ENCODE peak calls at places on chromosomes 1 and 21, in six cellular contexts. F is right lobe of liver; Q is naive thymus-derived CD4-positive, alpha-beta T cell; G is heart right ventricle; L is BE2C; V is ascending aorta. O is an unnamed sample.

GRCh38 chr1:205523891-205524793 is 19.7 kb downstream of the CDK18 start:
- DNase-seq in F (peak; percentile 68), Q (peak; percentile 60), G (peak; percentile 80), L (peak; percentile 85), V (peak; percentile 79), O (peak; percentile 87)

GRCh38 chr1:145926706-145927072 is 595 bp downstream of the RBM8A start:
- DNase-seq in F (no peak), Q (no peak), G (no peak), L (no peak), V (no peak), O (peak; percentile 38)

GRCh38 chr1:110607663-110608230 is 1.6 kb upstream of the KCNA2 start:
- DNase-seq in F (no peak), Q (no peak), G (no peak), L (no peak), V (peak; percentile 62), O (no peak)

GRCh38 chr1:234756066-234756783 is 146.2 kb upstream of the IRF2BP2 start:
- DNase-seq in F (no peak), Q (no peak), G (no peak), L (no peak), V (no peak), O (no peak)

GRCh38 chr1:218705391-218705790 is 360.3 kb downstream of the TGFB2 start:
- DNase-seq in F (no peak), Q (no peak), G (no peak), L (no peak), V (no peak), O (no peak)

GRCh38 chr1:208179303-208179702 is 64.9 kb downstream of the PLXNA2 start:
- DNase-seq in F (no peak), Q (no peak), G (no peak), L (peak; percentile 27), V (no peak), O (no peak)

GRCh38 chr1:31932491-31933316 is 5.5 kb downstream of the PTP4A2 start:
- DNase-seq in F (no peak), Q (no peak), G (no peak), L (no peak), V (no peak), O (no peak)

GRCh38 chr21:31294691-31295090 is 49.4 kb downstream of the TIAM1 start:
- DNase-seq in F (no peak), Q (no peak), G (no peak), L (no peak), V (no peak), O (no peak)

GRCh38 chr1:173190101-173190895 is 16.8 kb downstream of the TNFSF4 start:
- DNase-seq in F (peak; percentile 85), Q (no peak), G (peak; percentile 66), L (peak; percentile 56), V (peak; percentile 92), O (no peak)

GRCh38 chr1:155250633-155251449 is 4.4 kb downstream of the ENTREP3 start:
- DNase-seq in F (peak; percentile 94), Q (peak; percentile 90), G (peak; percentile 95), L (peak; percentile 98), V (peak; percentile 96), O (peak; percentile 93)

GRCh38 chr1:89600792-89601191 is 32.1 kb upstream of the LRRC8C start:
- DNase-seq in F (no peak), Q (no peak), G (no peak), L (no peak), V (no peak), O (no peak)

GRCh38 chr1:232378266-232379041 is 251.5 kb downstream of the SIPA1L2 start:
- DNase-seq in F (no peak), Q (no peak), G (peak; percentile 28), L (no peak), V (no peak), O (no peak)

GRCh38 chr1:223010552-223011229 is 132.4 kb downstream of the TLR5 start:
- DNase-seq in F (no peak), Q (no peak), G (no peak), L (no peak), V (no peak), O (no peak)

GRCh38 chr1:59041878-59042277 is 255.0 kb upstream of the FGGY start:
- DNase-seq in F (no peak), Q (no peak), G (no peak), L (no peak), V (no peak), O (no peak)

GRCh38 chr1:196271212-196271947 is 336.9 kb downstream of the KCNT2 start:
- DNase-seq in F (no peak), Q (no peak), G (no peak), L (no peak), V (no peak), O (no peak)

GRCh38 chr21:23812485-23812884 is 1794.8 kb downstream of the MRPL39 start:
- DNase-seq in F (no peak), Q (no peak), G (no peak), L (no peak), V (no peak), O (no peak)

GRCh38 chr1:40662864-40663263 is 2.6 kb downstream of the RIMS3 start:
- DNase-seq in F (no peak), Q (no peak), G (no peak), L (peak; percentile 18), V (no peak), O (no peak)

GRCh38 chr21:36028127-36029069 is 31.9 kb downstream of the SETD4 start:
- DNase-seq in F (peak; percentile 68), Q (peak; percentile 62), G (peak; percentile 57), L (peak; percentile 63), V (peak; percentile 84), O (peak; percentile 60)

GRCh38 chr1:62528015-62528414 is 69.3 kb upstream of the ANGPTL3 start:
- DNase-seq in F (peak; percentile 76), Q (peak; percentile 13), G (peak; percentile 16), L (no peak), V (no peak), O (no peak)

GRCh38 chr1:50978144-50978851 is 8.3 kb downstream of the CDKN2C start:
- DNase-seq in F (peak; percentile 84), Q (no peak), G (peak; percentile 77), L (peak; percentile 81), V (peak; percentile 74), O (peak; percentile 84)

DNA sequence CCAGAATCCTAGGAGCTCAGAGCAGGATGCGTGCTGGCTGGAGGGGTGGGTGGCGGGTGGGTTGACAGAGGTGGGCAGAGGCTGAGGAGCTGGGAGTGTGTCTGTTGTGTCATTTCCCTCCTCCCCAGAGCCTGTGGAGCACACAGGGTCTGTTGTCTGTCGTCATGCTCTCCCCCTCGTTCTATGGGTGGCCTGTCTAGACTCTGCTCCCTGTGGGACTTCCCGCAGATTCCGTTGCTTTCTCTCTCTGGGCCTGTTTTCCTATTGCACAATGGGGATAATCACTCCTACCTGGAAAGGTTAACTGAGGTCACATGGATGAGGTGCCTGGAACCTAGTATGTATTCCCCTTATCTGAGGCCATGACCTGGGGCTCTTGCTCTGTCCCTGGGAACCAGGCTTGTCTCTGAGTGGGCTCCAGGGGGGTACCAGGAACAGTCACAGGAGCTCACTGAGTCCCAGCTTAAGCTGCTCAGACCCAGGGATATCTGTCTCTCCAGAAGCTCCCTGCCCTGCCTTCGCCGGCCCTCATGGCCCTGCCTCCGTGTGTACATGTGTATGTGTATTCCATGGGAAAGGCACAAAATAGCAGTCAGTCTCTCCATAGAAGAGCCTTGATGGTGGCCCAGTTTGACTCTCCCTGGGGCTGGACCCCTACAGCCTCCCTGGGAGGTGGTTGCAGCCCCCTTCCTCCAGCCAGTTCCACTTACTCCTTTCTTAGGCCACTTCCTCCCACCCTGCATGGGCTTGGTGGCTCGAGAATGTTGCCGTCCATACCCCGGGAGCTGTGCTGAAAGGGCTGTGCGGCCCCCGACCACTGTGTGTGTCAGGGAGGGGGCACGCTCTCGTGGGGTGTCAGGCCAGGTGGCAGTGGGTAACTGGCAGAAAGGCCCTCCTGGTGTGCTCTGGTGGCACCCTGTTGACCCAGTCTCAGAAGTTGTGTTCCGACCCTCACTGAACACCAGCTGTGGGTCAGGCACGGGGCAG is 17.9 kb downstream of the PTPRF start:
- DNase-seq in F (peak; percentile 70), Q (no peak), G (no peak), L (no peak), V (no peak), O (no peak)
- H3K4me1 ChIP-seq in F (peaks cover 15% of the 10 kb centered on the region), Q (no peaks in the 10 kb centered on the region), G (no peaks in the 10 kb centered on the region), L (peaks cover 9% of the 10 kb centered on the region), V (no peaks in the 10 kb centered on the region), O (peaks cover 5% of the 10 kb centered on the region)

DNA sequence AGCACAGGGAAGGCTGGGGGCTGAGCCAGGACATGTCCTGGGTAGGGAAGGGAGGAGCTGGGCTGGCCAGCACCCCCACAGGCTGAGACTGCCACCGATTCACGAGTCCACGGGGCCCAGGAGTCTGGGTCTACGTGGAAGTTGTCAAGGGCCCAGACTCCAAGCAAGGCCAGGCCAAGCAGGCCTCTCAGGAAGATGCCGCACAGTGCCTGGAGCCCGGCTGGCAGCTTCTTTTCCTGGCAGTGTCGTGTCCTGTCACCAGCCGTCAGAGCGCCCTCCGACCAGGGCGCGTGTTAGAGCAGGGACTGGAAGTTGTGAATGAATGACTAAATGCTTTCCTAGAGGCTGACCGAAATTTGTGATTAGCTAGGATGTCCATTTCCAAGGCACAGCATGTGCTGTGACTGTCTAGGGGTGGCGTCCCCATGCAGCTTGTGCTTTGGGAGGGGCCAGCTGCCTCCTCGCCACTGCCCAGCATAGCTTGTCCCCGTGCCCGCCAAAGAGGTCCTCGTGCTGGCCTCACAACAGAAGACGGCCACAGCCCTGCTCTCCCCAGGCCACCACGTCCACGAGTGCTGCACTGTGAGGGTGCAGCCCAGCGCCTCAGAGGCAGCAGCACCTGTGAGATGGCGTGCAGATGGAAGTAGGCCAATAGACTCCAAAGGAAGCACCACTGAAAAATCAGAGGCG is 147.4 kb upstream of the COL6A1 start:
- DNase-seq in F (no peak), Q (no peak), G (no peak), L (no peak), V (no peak), O (no peak)
- H3K27me3 ChIP-seq in F (no peaks in the 10 kb centered on the region), Q (no peaks in the 10 kb centered on the region), G (no peaks in the 10 kb centered on the region), L (no peaks in the 10 kb centered on the region), V (no peaks in the 10 kb centered on the region), O (no peaks in the 10 kb centered on the region)

GRCh38 chr21:25638634-25639166 is 358 bp upstream of the JAM2 start:
- DNase-seq in F (no peak), Q (peak; percentile 18), G (no peak), L (no peak), V (no peak), O (no peak)
- H3K4me3 ChIP-seq in F (peak overlapping the region; percentile 46), Q (peak overlapping the region; percentile 68), G (peak overlapping the region; percentile 71), L (peak overlapping the region; percentile 82), V (peak overlapping the region; percentile 75), O (peak overlapping the region; percentile 50)

GRCh38 chr1:94542088-94542671 is 621 bp upstream of the F3 start:
- DNase-seq in F (peak; percentile 63), Q (no peak), G (peak; percentile 45), L (peak; percentile 18), V (peak; percentile 68), O (no peak)

GRCh38 chr1:94541175-94542087 is at the start of gene F3:
- DNase-seq in F (peak; percentile 95), Q (no peak), G (peak; percentile 89), L (peak; percentile 83), V (peak; percentile 95), O (peak; percentile 94)

GRCh38 chr1:94544706-94545490 is 3.3 kb upstream of the F3 start:
- DNase-seq in F (no peak), Q (no peak), G (no peak), L (no peak), V (no peak), O (no peak)

GRCh38 chr1:94543893-94544635 is 2.5 kb upstream of the F3 start:
- DNase-seq in F (no peak), Q (no peak), G (no peak), L (no peak), V (no peak), O (no peak)

DNA sequence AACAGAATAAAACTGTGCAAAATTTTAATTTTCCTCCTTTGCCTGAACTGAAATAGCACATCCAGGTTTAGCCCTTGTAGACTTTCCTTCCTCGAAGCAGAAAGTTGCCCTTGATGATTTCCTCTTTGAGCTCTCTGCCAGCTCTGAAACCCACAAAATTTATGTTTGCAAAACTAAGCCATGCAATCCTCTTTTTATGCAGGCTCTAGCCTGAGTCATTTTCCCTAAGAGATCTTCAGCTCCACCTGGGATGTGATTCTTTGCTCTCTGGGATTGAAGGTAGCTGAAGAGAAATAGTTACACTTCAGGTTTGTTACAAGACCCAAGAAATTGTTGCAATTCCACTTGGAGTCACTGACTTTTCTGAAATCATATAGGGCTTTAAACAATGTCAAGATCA is 1.4 kb upstream of the F3 start:
- DNase-seq in F (no peak), Q (no peak), G (no peak), L (no peak), V (no peak), O (no peak)
- H3K4me1 ChIP-seq in F (no peaks in the 10 kb centered on the region), Q (no peaks in the 10 kb centered on the region), G (no peaks in the 10 kb centered on the region), L (no peaks in the 10 kb centered on the region), V (peaks cover 8% of the 10 kb centered on the region), O (peaks cover 28% of the 10 kb centered on the region)